ENCODE peak calls at places on chromosomes 7 and 10, in nine cellular contexts. R is MCF 10A, D is endodermal cell, I is GM10248, C is AG09309, J is Caco-2, K is stomach, M is retinal pigment epithelial cell, O is Calu3. B is an unnamed sample.

GRCh38 chr7:101479217-101479616 is 116.5 kb downstream of the COL26A1 start:
- DNase-seq in J (no peak), R (no peak), O (no peak), M (no peak), D (no peak), C (no peak), K (no peak), I (no peak), B (no peak)

GRCh38 chr7:143257501-143257900 is 5.7 kb upstream of the GSTK1 start:
- DNase-seq in O (no peak), C (no peak), I (no peak), M (no peak), D (no peak), K (no peak), R (peak; percentile 27), J (no peak), B (no peak)

GRCh38 chr7:3120513-3120912 is 76.8 kb upstream of the CARD11 start:
- DNase-seq in R (no peak), D (no peak), C (no peak), J (no peak), I (no peak), O (no peak), M (no peak), K (no peak), B (no peak)

GRCh38 chr7:46282155-46282554 is 361.1 kb upstream of the IGFBP3 start:
- DNase-seq in O (peak; percentile 30), J (no peak), C (no peak), M (no peak), D (no peak), I (no peak), K (no peak), R (no peak), B (no peak)

GRCh38 chr7:96143495-96144259 is 178.2 kb downstream of the SLC25A13 start:
- DNase-seq in K (no peak), D (peak; percentile 71), J (no peak), R (no peak), C (no peak), M (no peak), I (no peak), O (no peak), B (no peak)

GRCh38 chr7:80230327-80230726 is 95.7 kb downstream of the GNAI1 start:
- DNase-seq in J (no peak), O (no peak), K (no peak), C (no peak), D (no peak), M (no peak), R (no peak), I (no peak), B (no peak)

GRCh38 chr7:145152589-145152988 is 316.7 kb upstream of the TPK1 start:
- DNase-seq in K (no peak), C (no peak), M (no peak), I (no peak), J (no peak), D (no peak), R (no peak), O (no peak), B (no peak)

GRCh38 chr7:128168667-128169210 is 72.3 kb upstream of the LEP start:
- DNase-seq in R (peak; percentile 22), M (no peak), K (no peak), O (peak; percentile 30), D (peak; percentile 96), J (peak; percentile 77), I (peak; percentile 48), C (no peak), B (no peak)

GRCh38 chr10:10579709-10580108 is 438.0 kb upstream of the CELF2 start:
- DNase-seq in O (no peak), I (no peak), M (no peak), R (no peak), D (no peak), K (no peak), C (no peak), J (no peak), B (no peak)

GRCh38 chr7:95198891-95199290 is 125.4 kb downstream of the PON1 start:
- DNase-seq in M (no peak), K (no peak), D (no peak), I (no peak), J (no peak), R (no peak), C (no peak), O (no peak), B (no peak)

GRCh38 chr7:41383596-41383995 is 319.3 kb downstream of the INHBA start:
- DNase-seq in J (no peak), K (no peak), M (no peak), D (no peak), C (no peak), O (no peak), R (no peak), I (no peak), B (no peak)

GRCh38 chr7:55254242-55254595 is 110.9 kb upstream of the LANCL2 start:
- DNase-seq in R (no peak), I (no peak), C (no peak), D (no peak), J (peak; percentile 60), K (no peak), O (no peak), M (no peak), B (no peak)

GRCh38 chr7:45435846-45436245 is 138.3 kb upstream of the ADCY1 start:
- DNase-seq in K (no peak), C (peak; percentile 41), M (peak; percentile 85), D (no peak), O (peak; percentile 35), J (no peak), I (no peak), R (peak; percentile 88), B (no peak)

GRCh38 chr7:85830982-85831381 is 644.1 kb upstream of the SEMA3D start:
- DNase-seq in J (no peak), I (no peak), M (no peak), R (no peak), C (no peak), K (no peak), D (no peak), O (no peak), B (no peak)

GRCh38 chr7:85833071-85833470 is 646.2 kb upstream of the SEMA3D start:
- DNase-seq in J (no peak), M (no peak), I (no peak), K (no peak), O (no peak), D (no peak), R (no peak), C (no peak), B (no peak)

GRCh38 chr7:85829176-85829575 is 642.3 kb upstream of the SEMA3D start:
- DNase-seq in O (no peak), M (no peak), J (no peak), R (no peak), D (no peak), C (no peak), K (no peak), I (no peak), B (no peak)

GRCh38 chr7:85828654-85829053 is 641.8 kb upstream of the SEMA3D start:
- DNase-seq in K (no peak), J (no peak), C (no peak), I (no peak), R (no peak), D (no peak), O (no peak), M (no peak), B (no peak)

GRCh38 chr7:85829817-85830432 is 643.1 kb upstream of the SEMA3D start:
- DNase-seq in O (no peak), M (peak; percentile 8), K (no peak), I (no peak), J (peak; percentile 25), C (peak; percentile 3), D (no peak), R (peak; percentile 12), B (no peak)
- TF ChIP-seq CTCF in O (no peak), M (peak; percentile 43), K (no peak), I (peak; percentile 3), J (peak; percentile 48), C (peak; percentile 42), D (peak; percentile 69), R (peak; percentile 38), B (peak; percentile 71)

GRCh38 chr7:106294334-106294733 is 9.6 kb upstream of the NAMPT start:
- DNase-seq in D (no peak), K (no peak), M (no peak), J (no peak), C (no peak), R (no peak), I (no peak), O (no peak), B (no peak)
- TF ChIP-seq CTCF in D (peak; percentile 44), K (no peak), M (peak; percentile 21), J (no peak), C (peak; percentile 7), R (no peak), I (no peak), O (no peak), B (no peak)

GRCh38 chr7:24982917-24983316 is 2.9 kb upstream of the OSBPL3 start:
- DNase-seq in M (no peak), J (peak; percentile 46), O (peak; percentile 50), R (no peak), C (no peak), I (no peak), D (peak; percentile 60), K (no peak), B (no peak)
- TF ChIP-seq CTCF in M (peak; percentile 50), J (peak; percentile 34), O (peak; percentile 61), R (peak; percentile 26), C (peak; percentile 31), I (no peak), D (peak; percentile 61), K (no peak), B (peak; percentile 27)

GRCh38 chr7:30226593-30227268 is 57.7 kb upstream of the ZNRF2 start:
- DNase-seq in M (no peak), D (peak; percentile 90), C (no peak), J (peak; percentile 81), K (peak; percentile 75), R (peak; percentile 65), O (peak; percentile 87), I (no peak), B (no peak)
- TF ChIP-seq CTCF in M (peak; percentile 67), D (peak; percentile 90), C (no peak), J (peak; percentile 93), K (no peak), R (peak; percentile 42), O (peak; percentile 97), I (no peak), B (peak; percentile 38)

B was measured in osteocyte.